ENCODE peak calls at places on chromosomes 3 and 15, in eight cellular contexts. T is body of pancreas, P is transverse colon, M is sigmoid colon, H is gastrocnemius medialis, D is heart left ventricle, W is Peyer's patch, F is tibial nerve. E is an unnamed sample.

GRCh38 chr3:10515396-10515795 is 10.0 kb upstream of the ATP2B2 start:
- DNase-seq in T (no peak), D (no peak), M (peak), F (no peak), P (no peak), H (no peak), W (peak), E (no peak)

GRCh38 chr15:57477736-57478522 is 101.6 kb downstream of the CGNL1 start:
- DNase-seq in P (no peak), H (no peak), D (no peak), T (peak), W (no peak), M (no peak), F (no peak), E (peak)

GRCh38 chr3:182671942-182672341 is 121.4 kb upstream of the ATP11B start:
- DNase-seq in D (no peak), P (no peak), H (no peak), T (peak), F (no peak), W (no peak), M (no peak), E (no peak)

GRCh38 chr15:63599401-63600000 is 2.3 kb downstream of the FBXL22 start:
- DNase-seq in W (peak), H (peak), T (peak), P (peak), F (no peak), D (peak), M (peak), E (peak)

GRCh38 chr3:83559082-83559481 is 1399.7 kb upstream of the CADM2 start:
- DNase-seq in T (no peak), W (no peak), D (no peak), P (no peak), F (no peak), M (no peak), H (no peak), E (no peak)

GRCh38 chr15:100468265-100468664 is 60.5 kb downstream of the CERS3 start:
- DNase-seq in T (peak), P (no peak), F (peak), M (no peak), H (no peak), W (no peak), D (peak), E (no peak)

GRCh38 chr3:133535971-133536634 is 37.4 kb upstream of the CDV3 start:
- DNase-seq in W (no peak), P (peak), H (peak), T (peak), D (no peak), F (peak), M (no peak), E (no peak)

GRCh38 chr3:11820540-11821041 is 26.1 kb downstream of the TAMM41 start:
- DNase-seq in W (no peak), H (no peak), D (no peak), F (no peak), P (no peak), M (no peak), T (peak), E (no peak)

GRCh38 chr3:159616234-159616825 is 372.3 kb upstream of the IL12A start:
- DNase-seq in M (no peak), W (no peak), T (peak), P (peak), D (peak), F (no peak), H (no peak), E (peak)

GRCh38 chr15:80434926-80435720 is 30.9 kb downstream of the ARNT2 start:
- DNase-seq in P (no peak), M (peak), H (no peak), D (no peak), T (no peak), W (no peak), F (no peak), E (no peak)

GRCh38 chr15:37733628-37734027 is 200.8 kb upstream of the TMCO5A start:
- DNase-seq in F (no peak), D (no peak), H (no peak), M (no peak), T (no peak), P (no peak), W (no peak), E (no peak)

GRCh38 chr15:22918056-22918455 is 62.1 kb downstream of the CYFIP1 start:
- DNase-seq in P (no peak), W (no peak), F (no peak), M (no peak), T (no peak), D (no peak), H (no peak), E (peak)

GRCh38 chr15:79595995-79596622 is 164.0 kb downstream of the MINAR1 start:
- DNase-seq in F (no peak), D (peak), H (peak), T (peak), P (peak), M (no peak), W (no peak), E (peak)

GRCh38 chr3:101942356-101942755 is 93.0 kb downstream of the NFKBIZ start:
- DNase-seq in D (no peak), T (no peak), M (no peak), P (no peak), H (no peak), F (no peak), W (no peak), E (no peak)

GRCh38 chr3:150227839-150228238 is 180.3 kb upstream of the TSC22D2 start:
- DNase-seq in T (peak), D (peak), W (peak), P (peak), H (no peak), M (no peak), F (peak), E (no peak)

GRCh38 chr15:60477991-60478632 is 830 bp downstream of the ICE2 start:
- DNase-seq in P (no peak), H (no peak), D (no peak), F (no peak), T (no peak), M (no peak), W (no peak), E (no peak)

GRCh38 chr15:91816942-91817341 is 36.6 kb upstream of the SLCO3A1 start:
- DNase-seq in T (no peak), P (no peak), H (no peak), W (no peak), M (no peak), D (no peak), F (no peak), E (no peak)

GRCh38 chr15:45903283-45903682 is 268.5 kb downstream of the SQOR start:
- DNase-seq in F (no peak), D (no peak), W (no peak), T (no peak), M (no peak), H (no peak), P (no peak), E (no peak)

GRCh38 chr15:38793181-38793580 is 228.6 kb upstream of the RASGRP1 start:
- DNase-seq in M (no peak), T (no peak), H (no peak), F (no peak), D (no peak), W (no peak), P (no peak), E (no peak)

GRCh38 chr3:65703026-65703425 is 335.7 kb downstream of the MAGI1 start:
- DNase-seq in P (no peak), H (no peak), T (no peak), M (no peak), W (no peak), D (no peak), F (no peak), E (no peak)

GRCh38 chr15:40055576-40056293 is 16.8 kb upstream of the SRP14 start:
- DNase-seq in T (peak), H (peak), M (peak), W (no peak), F (no peak), P (no peak), D (peak), E (peak)

GRCh38 chr15:32838820-32839219 is 121.0 kb downstream of the GREM1 start:
- DNase-seq in H (peak), W (no peak), T (peak), F (no peak), P (no peak), M (no peak), D (no peak), E (no peak)

GRCh38 chr3:141076821-141077571 is 25.8 kb downstream of the SPSB4 start:
- DNase-seq in D (peak), P (peak), F (peak), T (peak), M (peak), H (no peak), W (no peak), E (no peak)

GRCh38 chr3:45227131-45227819 is 1.2 kb upstream of the TMEM158 start:
- DNase-seq in D (no peak), W (no peak), P (no peak), M (no peak), H (no peak), F (no peak), T (no peak), E (no peak)

GRCh38 chr15:99994849-99995248 is 261.6 kb upstream of the LYSMD4 start:
- DNase-seq in D (no peak), P (no peak), F (no peak), T (no peak), M (no peak), H (no peak), W (peak), E (no peak)

GRCh38 chr3:134031620-134031915 is 1.8 kb upstream of the SLCO2A1 start:
- DNase-seq in H (no peak), F (no peak), M (no peak), D (no peak), T (no peak), P (no peak), W (no peak), E (no peak)

GRCh38 chr15:99566157-99566900 is 545 bp downstream of the MEF2A start:
- DNase-seq in M (peak), W (peak), F (no peak), P (peak), H (peak), D (peak), T (peak), E (peak)

GRCh38 chr15:48536681-48537091 is 108.8 kb downstream of the FBN1 start:
- DNase-seq in H (no peak), T (no peak), F (no peak), W (no peak), P (no peak), M (no peak), D (no peak), E (no peak)

GRCh38 chr15:100201376-100202280 is 140.1 kb downstream of the ADAMTS17 start:
- DNase-seq in P (no peak), W (peak), H (no peak), D (no peak), F (no peak), M (no peak), T (peak), E (no peak)

GRCh38 chr3:14806641-14807263 is 12.0 kb upstream of the FGD5 start:
- DNase-seq in W (no peak), M (no peak), T (no peak), P (no peak), H (no peak), D (peak), F (no peak), E (no peak)

GRCh38 chr3:32819086-32819450 is 1.3 kb downstream of the TRIM71 start:
- DNase-seq in W (no peak), P (no peak), H (no peak), F (no peak), T (no peak), D (no peak), M (no peak), E (no peak)

GRCh38 chr3:142263126-142263525 is 37.7 kb upstream of the GK5 start:
- DNase-seq in M (no peak), H (no peak), D (no peak), P (no peak), T (no peak), W (no peak), F (no peak), E (no peak)

GRCh38 chr3:126058666-126059065 is 25.3 kb downstream of the SLC41A3 start:
- DNase-seq in T (no peak), W (no peak), D (no peak), F (no peak), M (no peak), P (no peak), H (no peak), E (no peak)

GRCh38 chr3:23548706-23549105 is 257.0 kb upstream of the UBE2E1 start:
- DNase-seq in P (no peak), W (no peak), M (no peak), D (no peak), T (no peak), H (no peak), F (no peak), E (no peak)

GRCh38 chr3:169886671-169887070 is 16.9 kb upstream of the LRRC31 start:
- DNase-seq in F (peak), W (no peak), H (peak), P (no peak), T (peak), M (peak), D (peak), E (peak)

DNA sequence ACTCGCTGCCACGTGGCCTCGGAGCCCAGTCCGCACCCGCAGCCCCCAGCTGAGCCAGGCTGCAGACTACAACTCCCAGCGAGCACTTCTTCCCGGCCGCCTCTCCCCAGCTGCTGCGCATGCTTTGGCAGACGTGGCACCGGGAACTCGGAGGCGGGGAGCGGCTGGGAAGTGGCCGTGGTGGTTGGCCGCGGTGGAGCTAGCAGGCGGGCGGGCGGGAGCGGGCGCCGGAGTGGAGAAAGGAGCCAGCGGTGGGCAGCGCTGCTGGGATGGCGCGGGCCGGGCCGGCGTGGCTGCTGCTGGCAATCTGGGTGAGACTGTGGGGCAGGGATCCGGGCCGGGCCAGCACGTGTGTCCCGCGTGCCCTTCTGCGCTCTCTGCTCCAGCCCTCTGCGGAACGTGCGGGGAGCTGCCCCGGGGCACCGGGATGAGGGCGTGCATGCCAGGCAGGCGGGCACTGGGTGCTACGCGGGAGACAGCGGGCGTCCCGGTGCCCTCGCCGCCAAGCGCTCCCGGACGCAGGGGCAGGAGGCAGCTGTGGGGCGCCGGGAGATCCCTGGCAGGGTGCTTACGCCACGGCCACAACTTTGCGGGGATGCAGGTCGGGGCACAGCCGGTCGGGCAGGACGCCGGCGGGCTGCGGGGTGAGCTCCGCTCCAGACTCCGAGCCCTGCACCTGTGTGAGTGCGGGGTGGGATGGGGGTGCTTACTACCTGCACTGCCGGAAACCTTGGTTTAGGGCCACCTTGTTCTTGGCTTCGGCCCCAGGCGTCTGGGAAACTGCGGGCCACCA is at the start of gene PDIA5:
- DNase-seq in W (peak), D (peak), F (peak), P (peak), T (peak), H (peak), M (peak), E (peak)
- TF ChIP-seq POLR2A in W (peak), D (peak), F (peak), P (peak), T (peak), H (peak), M (peak), E (peak)

GRCh38 chr15:92843326-92843725 is 56.8 kb upstream of the CHD2 start:
- DNase-seq in W (no peak), T (no peak), H (no peak), D (no peak), F (no peak), P (no peak), M (no peak), E (no peak)

GRCh38 chr15:92845109-92845508 is 55.0 kb upstream of the CHD2 start:
- DNase-seq in D (no peak), F (no peak), W (no peak), M (no peak), T (no peak), P (no peak), H (no peak), E (no peak)

GRCh38 chr15:92840149-92840548 is 60.0 kb upstream of the CHD2 start:
- DNase-seq in M (no peak), D (no peak), H (no peak), T (peak), P (no peak), W (no peak), F (no peak), E (peak)

GRCh38 chr15:92846716-92847115 is 53.4 kb upstream of the CHD2 start:
- DNase-seq in F (no peak), H (no peak), W (no peak), T (no peak), D (no peak), P (no peak), M (no peak), E (no peak)

DNA sequence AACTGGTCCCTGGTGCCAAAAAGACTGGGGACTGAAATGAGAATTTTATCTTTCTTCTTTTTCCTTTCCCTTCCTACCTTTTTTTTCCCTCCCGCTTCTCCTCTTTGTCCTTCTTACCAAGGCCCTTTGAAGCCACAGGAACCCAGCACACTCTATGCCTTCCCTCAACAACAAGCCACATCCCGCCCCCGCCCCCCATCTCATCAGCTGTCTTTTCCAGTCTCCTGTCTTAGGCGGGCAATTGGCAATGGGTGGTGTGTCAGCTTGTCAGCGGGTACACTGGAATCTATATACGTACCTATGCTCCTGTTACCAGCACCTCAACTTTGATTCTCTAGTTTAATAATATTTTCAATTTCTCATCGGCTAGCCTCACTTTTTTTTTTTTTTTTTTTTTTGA is 56.3 kb upstream of the CHD2 start:
- DNase-seq in M (no peak), H (no peak), P (no peak), W (no peak), T (no peak), F (no peak), D (no peak), E (no peak)
- H3K4me3 ChIP-seq in M (no peak), H (no peak), P (no peak), W (no peak), T (no peak), F (no peak), D (no peak), E (no peak)

DNA sequence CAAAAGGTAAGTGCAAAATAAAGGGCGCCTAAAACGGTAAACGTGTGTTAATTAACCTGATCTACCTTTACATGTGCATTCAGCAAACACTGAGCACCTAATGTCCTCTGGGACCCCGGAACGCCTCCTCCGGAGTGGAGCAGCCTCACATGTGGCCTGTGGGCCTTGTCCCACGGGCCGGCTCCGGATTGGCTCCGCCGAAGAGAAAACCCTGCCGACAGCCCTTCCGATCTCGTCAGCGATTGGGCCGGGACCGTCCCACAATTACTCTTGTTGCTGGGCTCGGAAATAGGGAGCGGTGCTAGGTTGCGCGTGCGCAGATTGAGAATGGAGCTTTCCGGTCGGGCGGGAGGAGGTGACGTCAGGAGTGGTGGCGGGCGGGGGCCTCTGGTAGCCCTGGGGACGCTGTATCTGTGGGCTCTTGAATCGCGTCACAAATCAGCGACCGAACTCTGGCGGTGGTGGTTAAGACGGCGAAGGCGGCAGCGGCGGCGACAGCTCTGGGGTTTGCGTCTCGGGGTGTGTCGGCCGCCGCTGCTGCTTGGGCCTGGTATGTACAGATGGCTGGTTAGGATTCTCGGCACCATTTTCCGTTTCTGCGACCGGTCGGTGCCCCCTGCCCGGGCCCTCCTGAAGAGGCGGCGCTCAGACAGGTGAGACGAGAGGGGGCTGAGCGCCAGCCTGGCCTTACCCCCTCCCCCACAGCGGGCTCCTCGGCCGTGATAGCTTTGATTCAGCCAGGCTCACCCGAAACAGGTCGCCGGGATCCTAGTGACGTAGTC is at the start of gene SENP2:
- DNase-seq in D (peak), W (peak), M (peak), P (peak), H (peak), T (peak), F (peak), E (peak)
- TF ChIP-seq POLR2A in D (peak), W (peak), M (peak), P (peak), H (peak), T (peak), F (peak), E (peak)

GRCh38 chr15:25052191-25052999 is 97.6 kb downstream of the SNRPN start:
- DNase-seq in H (peak), T (no peak), W (no peak), P (no peak), D (peak), F (no peak), M (peak), E (no peak)

GRCh38 chr15:25051399-25052154 is 96.8 kb downstream of the SNRPN start:
- DNase-seq in H (no peak), M (peak), T (no peak), F (no peak), D (peak), W (no peak), P (no peak), E (no peak)

GRCh38 chr15:25054943-25055342 is 100.2 kb downstream of the SNRPN start:
- DNase-seq in D (no peak), T (no peak), P (no peak), W (peak), H (no peak), F (peak), M (no peak), E (no peak)

GRCh38 chr15:25054329-25054728 is 99.5 kb downstream of the SNRPN start:
- DNase-seq in P (no peak), W (peak), T (no peak), F (no peak), M (no peak), H (no peak), D (no peak), E (peak)

DNA sequence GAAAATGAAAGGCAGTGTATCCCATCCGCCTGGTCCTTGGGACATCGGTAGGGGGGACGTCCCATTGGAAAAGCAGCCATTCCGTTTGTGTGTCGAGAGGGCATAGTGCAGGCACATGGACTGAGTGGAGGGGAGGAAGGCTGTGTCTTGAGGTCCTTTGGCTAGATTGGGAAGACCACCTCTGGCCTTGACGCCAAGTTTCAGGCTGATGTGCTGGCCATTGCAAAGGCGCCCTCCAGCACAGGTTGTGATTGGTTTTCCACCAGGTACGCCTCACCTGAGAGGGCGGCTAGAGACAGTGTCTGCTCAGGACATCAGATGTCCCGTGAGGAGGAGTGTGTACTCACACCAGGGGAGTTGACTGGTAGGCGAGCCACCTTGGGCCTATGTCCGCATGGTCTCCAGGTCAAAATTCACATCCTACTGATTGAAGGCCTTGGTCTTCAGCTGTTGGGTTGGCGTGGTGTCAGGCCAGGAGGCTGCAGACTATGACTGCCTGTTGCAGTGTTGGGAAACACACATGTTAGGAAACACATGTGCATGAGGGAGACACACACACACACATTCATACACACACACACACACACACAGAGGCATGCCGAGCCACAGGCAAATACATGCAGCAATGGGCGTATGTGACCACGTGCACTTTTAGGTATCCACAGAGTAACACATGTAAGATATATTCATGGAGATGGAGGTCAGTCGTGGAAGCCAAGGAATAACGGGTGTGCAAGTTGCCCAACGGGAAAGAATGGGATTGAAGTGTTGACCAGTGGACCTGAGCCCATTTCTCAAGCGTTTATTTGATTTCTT is 98.4 kb downstream of the SNRPN start:
- DNase-seq in W (peak), M (peak), T (no peak), F (no peak), P (no peak), D (peak), H (no peak), E (peak)
- H3K4me3 ChIP-seq in W (no peak), M (no peak), T (no peak), F (no peak), P (no peak), D (no peak), H (no peak), E (no peak)